ENCODE peak calls at places on chromosomes 7 and 10, in nine cellular contexts. J is brain microvascular endothelial cell, C is heart left ventricle, U is endothelial cell, Y is suprapubic skin, F is astrocyte of the cerebellum, A is fibroblast of lung, D is RWPE1, K is heart right ventricle. N is an unnamed sample.
A peak's percentile ranks its signal among the peaks of the same experiment; 100 is the strongest.

GRCh38 chr7:157964016-157964415 is 623.6 kb downstream of the PTPRN2 start:
- DNase-seq in J (no peak), C (no peak), U (no peak), Y (no peak), F (no peak), A (no peak), D (no peak), K (no peak), N (no peak)

GRCh38 chr10:110919349-110919931 is at the start of gene SHOC2:
- DNase-seq in J (no peak), C (peak; percentile 99), U (peak; percentile 68), Y (peak; percentile 100), F (no peak), A (no peak), D (peak; percentile 79), K (peak; percentile 98), N (peak; percentile 97)

GRCh38 chr10:47059606-47060311 is 148.5 kb downstream of the PTPN20 start:
- DNase-seq in J (no peak), C (no peak), U (no peak), Y (peak; percentile 48), F (no peak), A (no peak), D (no peak), K (no peak), N (no peak)

GRCh38 chr7:42167206-42167913 is 69.6 kb downstream of the GLI3 start:
- DNase-seq in J (no peak), C (no peak), U (no peak), Y (no peak), F (no peak), A (no peak), D (no peak), K (no peak), N (no peak)

GRCh38 chr7:53214463-53214862 is 179.0 kb downstream of the POM121L12 start:
- DNase-seq in J (no peak), C (no peak), U (no peak), Y (no peak), F (no peak), A (no peak), D (no peak), K (no peak), N (no peak)

GRCh38 chr7:171912-172515 is 20.4 kb upstream of the FAM20C start:
- DNase-seq in J (no peak), C (no peak), U (no peak), Y (no peak), F (no peak), A (no peak), D (no peak), K (no peak), N (no peak)

GRCh38 chr10:12327476-12327875 is 21.9 kb upstream of the CAMK1D start:
- DNase-seq in J (no peak), C (no peak), U (no peak), Y (no peak), F (no peak), A (no peak), D (no peak), K (no peak), N (no peak)

GRCh38 chr10:44792119-44792783 is 118.9 kb upstream of the TMEM72 start:
- DNase-seq in J (no peak), C (no peak), U (no peak), Y (no peak), F (no peak), A (no peak), D (no peak), K (no peak), N (no peak)

GRCh38 chr10:110414563-110415309 is 83.0 kb upstream of the DUSP5 start:
- DNase-seq in J (peak; percentile 40), C (no peak), U (no peak), Y (no peak), F (no peak), A (no peak), D (peak; percentile 91), K (no peak), N (no peak)

GRCh38 chr10:119391430-119392313 is 150.8 kb downstream of the RGS10 start:
- DNase-seq in J (no peak), C (no peak), U (no peak), Y (no peak), F (no peak), A (peak; percentile 56), D (no peak), K (no peak), N (no peak)

GRCh38 chr7:28957064-28957821 is 887 bp downstream of the TRIL start:
- DNase-seq in J (no peak), C (peak; percentile 18), U (peak; percentile 28), Y (no peak), F (no peak), A (peak; percentile 11), D (no peak), K (peak; percentile 47), N (no peak)

GRCh38 chr10:67976292-67977245 is 92.1 kb downstream of the SIRT1 start:
- DNase-seq in J (no peak), C (peak; percentile 75), U (no peak), Y (no peak), F (peak; percentile 2), A (no peak), D (no peak), K (peak; percentile 69), N (no peak)

GRCh38 chr10:89307213-89307612 is 5.4 kb downstream of the IFIT2 start:
- DNase-seq in J (no peak), C (no peak), U (no peak), Y (no peak), F (no peak), A (no peak), D (no peak), K (no peak), N (no peak)

GRCh38 chr7:137869260-137869659 is 22.5 kb upstream of the DGKI start:
- DNase-seq in J (no peak), C (no peak), U (no peak), Y (no peak), F (no peak), A (no peak), D (no peak), K (no peak), N (no peak)

GRCh38 chr7:27953361-27953760 is 213.4 kb downstream of the TAX1BP1 start:
- DNase-seq in J (no peak), C (no peak), U (no peak), Y (no peak), F (no peak), A (no peak), D (no peak), K (no peak), N (no peak)

GRCh38 chr10:12195281-12195602 is 449 bp downstream of the NUDT5 start:
- DNase-seq in J (no peak), C (no peak), U (no peak), Y (no peak), F (no peak), A (no peak), D (peak; percentile 27), K (no peak), N (no peak)

GRCh38 chr10:17238445-17239275 is 10.6 kb downstream of the VIM start:
- DNase-seq in J (peak; percentile 92), C (no peak), U (peak; percentile 30), Y (no peak), F (peak; percentile 77), A (peak; percentile 67), D (peak; percentile 11), K (no peak), N (no peak)

GRCh38 chr10:60846173-60846572 is 67.9 kb downstream of the CDK1 start:
- DNase-seq in J (peak; percentile 36), C (no peak), U (no peak), Y (no peak), F (no peak), A (peak; percentile 56), D (no peak), K (no peak), N (no peak)

GRCh38 chr7:142587578-142588191 is 161.6 kb upstream of the PRSS1 start:
- DNase-seq in J (peak; percentile 79), C (no peak), U (peak; percentile 36), Y (no peak), F (peak; percentile 31), A (peak; percentile 75), D (peak; percentile 54), K (no peak), N (no peak)

GRCh38 chr7:142584765-142585164 is 164.5 kb upstream of the PRSS1 start:
- DNase-seq in J (no peak), C (no peak), U (no peak), Y (no peak), F (no peak), A (peak; percentile 63), D (no peak), K (no peak), N (no peak)

GRCh38 chr7:142583424-142583823 is 165.8 kb upstream of the PRSS1 start:
- DNase-seq in J (peak; percentile 94), C (no peak), U (no peak), Y (no peak), F (peak; percentile 66), A (peak; percentile 67), D (peak; percentile 87), K (no peak), N (no peak)

GRCh38 chr7:142586611-142587010 is 162.7 kb upstream of the PRSS1 start:
- DNase-seq in J (no peak), C (no peak), U (no peak), Y (no peak), F (no peak), A (no peak), D (no peak), K (no peak), N (no peak)

DNA sequence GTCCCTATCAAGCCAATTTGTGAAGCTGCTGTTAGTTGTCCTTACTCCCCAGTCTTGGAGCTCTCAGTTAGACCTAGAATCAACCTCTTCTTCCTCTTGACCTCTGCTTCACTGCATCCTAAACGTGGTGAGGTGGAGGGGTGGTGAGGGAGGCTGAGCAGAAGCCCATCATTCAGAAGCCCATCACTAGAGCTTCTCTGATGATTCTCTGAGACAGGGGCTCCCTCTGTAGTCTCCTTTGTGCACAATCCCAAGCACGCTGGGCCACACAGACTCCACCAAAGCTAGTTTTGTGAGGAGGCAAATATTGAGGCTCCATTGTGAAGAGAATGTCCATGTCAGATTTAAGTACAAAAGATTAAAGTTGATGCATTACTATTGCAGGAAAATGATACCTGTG is 163.8 kb upstream of the PRSS1 start:
- DNase-seq in J (peak; percentile 32), C (no peak), U (no peak), Y (no peak), F (no peak), A (no peak), D (no peak), K (no peak), N (no peak)
- TF ChIP-seq CTCF in J (peak; percentile 66), C (no peak), U (no peak), Y (no peak), F (peak; percentile 44), A (peak; percentile 33), D (no peak), K (no peak), N (no peak)

GRCh38 chr10:69751216-69751615 is 50.5 kb upstream of the COL13A1 start:
- DNase-seq in J (no peak), C (no peak), U (no peak), Y (no peak), F (no peak), A (no peak), D (no peak), K (no peak), N (no peak)
- TF ChIP-seq CTCF in J (no peak), C (no peak), U (no peak), Y (no peak), F (no peak), A (no peak), D (no peak), K (no peak), N (no peak)

GRCh38 chr7:129213828-129214227 is 11.0 kb upstream of the AHCYL2 start:
- DNase-seq in J (no peak), C (no peak), U (no peak), Y (no peak), F (no peak), A (no peak), D (no peak), K (no peak), N (no peak)
- TF ChIP-seq CTCF in J (peak; percentile 30), C (no peak), U (no peak), Y (no peak), F (no peak), A (no peak), D (peak; percentile 16), K (no peak), N (no peak)

GRCh38 chr7:95296456-95296855 is 27.9 kb downstream of the PON1 start:
- DNase-seq in J (no peak), C (no peak), U (no peak), Y (no peak), F (no peak), A (no peak), D (no peak), K (no peak), N (no peak)
- TF ChIP-seq CTCF in J (no peak), C (no peak), U (no peak), Y (no peak), F (no peak), A (no peak), D (no peak), K (no peak), N (no peak)

N was measured in type B pancreatic cell.